ENCODE peak calls at places on chromosomes 16 and 17, in four cellular contexts. T is Calu3, B is hepatocyte, Y is Ammon's horn. D is an unnamed sample.
A peak's percentile ranks its signal among the peaks of the same experiment; 100 is the strongest.

GRCh38 chr17:74373838-74374606 is 6.7 kb downstream of the GPR142 start:
- DNase-seq in B (peak; percentile 83), T (peak; percentile 18), Y (peak; percentile 95), D (no peak)

GRCh38 chr16:27430923-27431484 is 29.0 kb downstream of the IL21R start:
- DNase-seq in T (no peak), B (no peak), Y (no peak), D (no peak)

GRCh38 chr16:27767971-27768591 is 218.1 kb downstream of the KATNIP start:
- DNase-seq in Y (no peak), B (no peak), T (no peak), D (no peak)

GRCh38 chr17:9381068-9381467 is 194.6 kb downstream of the STX8 start:
- DNase-seq in B (no peak), T (no peak), Y (no peak), D (no peak)

GRCh38 chr16:67967183-67967955 is 1.1 kb downstream of the SLC12A4 start:
- DNase-seq in B (no peak), T (peak; percentile 13), Y (no peak), D (no peak)

GRCh38 chr17:67032985-67033384 is 11.4 kb upstream of the CACNG1 start:
- DNase-seq in Y (no peak), B (no peak), T (no peak), D (no peak)

GRCh38 chr17:42872251-42872965 is 21.4 kb downstream of the AOC3 start:
- DNase-seq in Y (no peak), B (no peak), T (no peak), D (no peak)

GRCh38 chr17:64005734-64006167 is 7.6 kb downstream of the PRR29 start:
- DNase-seq in B (no peak), T (peak; percentile 53), Y (no peak), D (no peak)

GRCh38 chr17:27491713-27492190 is 35.5 kb downstream of the KSR1 start:
- DNase-seq in B (peak; percentile 26), T (no peak), Y (no peak), D (no peak)

GRCh38 chr16:77789085-77789611 is 784 bp downstream of the VAT1L start:
- DNase-seq in Y (no peak), T (no peak), B (peak; percentile 8), D (no peak)

GRCh38 chr17:42783062-42783777 is 2.8 kb downstream of the WNK4 start:
- DNase-seq in B (no peak), T (no peak), Y (no peak), D (no peak)

GRCh38 chr17:42408076-42408475 is 15.0 kb downstream of the CAVIN1 start:
- DNase-seq in Y (peak; percentile 94), T (no peak), B (no peak), D (no peak)

GRCh38 chr17:17787568-17787967 is 49.2 kb downstream of the SREBF1 start:
- DNase-seq in B (no peak), Y (no peak), T (no peak), D (no peak)

GRCh38 chr16:57299719-57300386 is 15.4 kb upstream of the PLLP start:
- DNase-seq in T (peak; percentile 93), B (peak; percentile 95), Y (peak; percentile 92), D (peak; percentile 86)

GRCh38 chr16:1746693-1747195 is 24.6 kb downstream of the NME3 start:
- DNase-seq in B (no peak), T (no peak), Y (no peak), D (no peak)

GRCh38 chr17:71527311-71527710 is 593.5 kb upstream of the SOX9 start:
- DNase-seq in B (no peak), Y (no peak), T (peak; percentile 21), D (no peak)

GRCh38 chr17:81508639-81509047 is 4.0 kb downstream of the ACTG1 start:
- DNase-seq in T (no peak), Y (no peak), B (no peak), D (no peak)

GRCh38 chr16:8832383-8833100 is 34.9 kb downstream of the PMM2 start:
- DNase-seq in T (no peak), Y (no peak), B (no peak), D (no peak)

GRCh38 chr17:5362162-5362811 is 57.2 kb downstream of the NUP88 start:
- DNase-seq in Y (no peak), B (no peak), T (no peak), D (no peak)

GRCh38 chr17:57649731-57650484 is 95.2 kb downstream of the CCDC182 start:
- DNase-seq in B (peak; percentile 32), Y (no peak), T (no peak), D (no peak)

GRCh38 chr17:67469208-67469980 is 92.3 kb downstream of the PITPNC1 start:
- DNase-seq in B (peak; percentile 34), T (no peak), Y (no peak), D (no peak)

GRCh38 chr17:50056961-50057330 is 1.0 kb downstream of the ITGA3 start:
- DNase-seq in Y (peak; percentile 15), T (no peak), B (peak; percentile 58), D (no peak)

GRCh38 chr16:31213342-31213741 is 577 bp upstream of the TRIM72 start:
- DNase-seq in B (no peak), Y (no peak), T (no peak), D (no peak)

GRCh38 chr16:83110221-83110768 is 483.5 kb downstream of the CDH13 start:
- DNase-seq in B (no peak), Y (no peak), T (no peak), D (no peak)

GRCh38 chr16:85423631-85424030 is 189.5 kb upstream of the GSE1 start:
- DNase-seq in B (no peak), Y (no peak), T (no peak), D (no peak)

GRCh38 chr16:50368410-50369132 is at the start of gene BRD7:
- DNase-seq in T (peak; percentile 77), B (peak; percentile 91), Y (peak; percentile 64), D (no peak)

GRCh38 chr17:2023692-2024571 is 1.2 kb downstream of the RTN4RL1 start:
- DNase-seq in B (peak; percentile 81), Y (no peak), T (peak; percentile 16), D (no peak)

GRCh38 chr17:35898283-35899070 is 18.3 kb upstream of the CCL5 start:
- DNase-seq in B (no peak), Y (no peak), T (peak; percentile 66), D (no peak)

GRCh38 chr17:61699032-61699431 is 108.0 kb upstream of the NACA2 start:
- DNase-seq in B (no peak), Y (no peak), T (no peak), D (no peak)

GRCh38 chr16:88069397-88070168 is 118.3 kb downstream of the BANP start:
- DNase-seq in T (no peak), B (no peak), Y (no peak), D (no peak)

GRCh38 chr17:77556408-77557068 is 402.0 kb upstream of the TNRC6C start:
- DNase-seq in Y (no peak), T (no peak), B (no peak), D (no peak)

GRCh38 chr16:66649636-66650205 is 45.2 kb downstream of the CMTM3 start:
- DNase-seq in T (no peak), Y (no peak), B (peak; percentile 20), D (no peak)

GRCh38 chr17:18187816-18188761 is 4.5 kb downstream of the ALKBH5 start:
- DNase-seq in Y (no peak), T (no peak), B (peak; percentile 34), D (no peak)

GRCh38 chr17:31621566-31621965 is 230.1 kb downstream of the RAB11FIP4 start:
- DNase-seq in B (no peak), T (no peak), Y (no peak), D (no peak)

GRCh38 chr16:12260647-12261262 is 284.2 kb downstream of the SNX29 start:
- DNase-seq in T (no peak), B (peak; percentile 76), Y (no peak), D (no peak)

GRCh38 chr17:76246080-76247066 is 6.1 kb upstream of the RNF157 start:
- DNase-seq in T (no peak), B (peak; percentile 51), Y (no peak), D (no peak)

GRCh38 chr16:79895917-79896203 is 295.3 kb upstream of the MAF start:
- DNase-seq in Y (no peak), B (no peak), T (no peak), D (no peak)

D was measured in AG04449.